ENCODE peak calls at places on chromosomes 16 and 17, in nine cellular contexts. T, H, U, Y, C, Z, V, I and L are unnamed samples.

GRCh38 chr17:46072998-46073397 is 73.9 kb downstream of the STH start:
- DNase-seq in H (no peak), Y (no peak), U (no peak), V (no peak), C (no peak), T (no peak), Z (peak; percentile 46), I (no peak), L (no peak)

GRCh38 chr16:56848955-56849689 is 15.9 kb upstream of the SLC12A3 start:
- DNase-seq in Z (no peak), C (no peak), I (no peak), T (no peak), V (no peak), Y (peak; percentile 41), H (no peak), U (no peak), L (no peak)

GRCh38 chr16:74601131-74601871 is 5.6 kb downstream of the GLG1 start:
- DNase-seq in H (no peak), V (peak; percentile 30), T (peak; percentile 69), Y (no peak), C (no peak), U (no peak), Z (no peak), I (no peak), L (no peak)

GRCh38 chr16:27174007-27174406 is 29.3 kb upstream of the KDM8 start:
- DNase-seq in V (peak; percentile 52), U (no peak), C (no peak), Y (peak; percentile 96), H (no peak), T (peak; percentile 58), I (no peak), Z (no peak), L (no peak)

GRCh38 chr17:39706383-39706782 is 6.5 kb downstream of the ERBB2 start:
- DNase-seq in Y (no peak), H (no peak), Z (no peak), C (no peak), V (no peak), U (no peak), T (no peak), I (no peak), L (no peak)

GRCh38 chr16:86977076-86977676 is 340.0 kb downstream of the C16orf95 start:
- DNase-seq in Y (no peak), C (no peak), V (no peak), H (no peak), T (no peak), Z (no peak), U (no peak), I (no peak), L (no peak)

GRCh38 chr16:57341062-57341440 is 17.5 kb upstream of the CCL22 start:
- DNase-seq in T (no peak), I (no peak), Z (no peak), V (no peak), U (no peak), H (no peak), C (no peak), Y (no peak), L (no peak)

GRCh38 chr16:1398351-1398750 is 16.2 kb downstream of the UNKL start:
- DNase-seq in I (no peak), Z (no peak), U (no peak), Y (no peak), T (no peak), H (no peak), V (peak; percentile 20), C (no peak), L (no peak)

GRCh38 chr16:78729687-78730086 is 630.2 kb downstream of the WWOX start:
- DNase-seq in U (no peak), C (no peak), T (no peak), H (no peak), Y (no peak), I (no peak), V (no peak), Z (no peak), L (no peak)

GRCh38 chr16:73048292-73049050 is 543 bp upstream of the ZFHX3 start:
- DNase-seq in V (peak; percentile 73), I (peak; percentile 67), U (peak; percentile 62), Y (no peak), T (no peak), C (peak; percentile 47), Z (peak; percentile 69), H (peak; percentile 78), L (peak; percentile 87)

GRCh38 chr17:65559802-65560627 is 1.4 kb downstream of the AXIN2 start:
- DNase-seq in U (peak; percentile 76), V (peak; percentile 94), H (peak; percentile 41), C (peak; percentile 24), Z (no peak), I (peak; percentile 49), T (peak; percentile 14), Y (peak; percentile 39), L (peak; percentile 78)

GRCh38 chr17:1104222-1104621 is 75.6 kb downstream of the ABR start:
- DNase-seq in I (peak; percentile 74), U (peak; percentile 71), T (no peak), Y (no peak), C (no peak), Z (no peak), H (peak; percentile 65), V (peak; percentile 60), L (peak; percentile 87)
- H3K27ac ChIP-seq in I (peak overlapping the region; percentile 98), U (peak overlapping the region; percentile 54), T (no peak overlapping the region), Y (no peak overlapping the region), C (no peak overlapping the region), Z (no peak overlapping the region), H (peak overlapping the region; percentile 98), V (no peak overlapping the region), L (peak overlapping the region; percentile 94)

GRCh38 chr17:32356750-32357149 is 6.8 kb downstream of the ZNF207 start:
- DNase-seq in C (no peak), I (no peak), Y (no peak), T (no peak), H (no peak), Z (no peak), V (no peak), U (no peak), L (no peak)
- H3K27ac ChIP-seq in C (no peak overlapping the region), I (no peak overlapping the region), Y (no peak overlapping the region), T (no peak overlapping the region), H (no peak overlapping the region), Z (no peak overlapping the region), V (no peak overlapping the region), U (no peak overlapping the region), L (no peak overlapping the region)

DNA sequence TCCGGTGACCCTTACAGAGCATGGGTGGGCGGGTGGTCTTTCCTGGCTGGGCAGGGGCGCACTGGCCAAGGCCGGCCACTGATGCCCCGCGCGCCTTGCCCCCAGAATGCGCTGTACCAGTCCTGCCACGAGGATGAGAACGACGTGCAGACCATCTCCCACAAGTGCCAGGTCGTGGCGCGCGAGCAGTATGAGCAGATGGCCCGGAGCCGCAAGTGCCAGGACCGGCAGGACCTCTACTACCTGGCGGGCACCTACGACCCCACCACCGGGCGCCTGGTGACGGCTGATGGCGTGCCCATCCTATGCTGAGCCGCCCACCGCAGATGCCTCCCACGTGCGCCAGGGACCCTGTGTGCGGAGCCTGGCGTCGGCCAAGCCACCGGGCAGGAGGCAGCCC is 49.1 kb downstream of the ACTG1 start:
- DNase-seq in Z (no peak), I (no peak), V (no peak), C (no peak), H (no peak), T (no peak), U (no peak), Y (no peak), L (no peak)
- H3K27ac ChIP-seq in Z (no peak overlapping the region), I (no peak overlapping the region), V (no peak overlapping the region), C (no peak overlapping the region), H (no peak overlapping the region), T (no peak overlapping the region), U (no peak overlapping the region), Y (no peak overlapping the region), L (no peak overlapping the region)

GRCh38 chr17:2947588-2947950 is 115.8 kb downstream of the OR1D5 start:
- DNase-seq in T (no peak), H (no peak), I (no peak), V (no peak), Y (no peak), Z (no peak), C (no peak), U (no peak), L (no peak)

GRCh38 chr17:2946130-2946529 is 117.3 kb downstream of the OR1D5 start:
- DNase-seq in T (no peak), V (no peak), I (no peak), C (no peak), U (no peak), Z (no peak), H (no peak), Y (no peak), L (no peak)

GRCh38 chr17:2948721-2949468 is 114.5 kb downstream of the OR1D5 start:
- DNase-seq in H (no peak), C (no peak), T (no peak), Y (no peak), Z (no peak), I (no peak), U (no peak), V (no peak), L (no peak)

GRCh38 chr17:2949469-2950044 is 113.8 kb downstream of the OR1D5 start:
- DNase-seq in V (no peak), T (no peak), H (no peak), U (no peak), C (peak; percentile 31), Z (peak; percentile 89), I (no peak), Y (no peak), L (peak; percentile 76)

DNA sequence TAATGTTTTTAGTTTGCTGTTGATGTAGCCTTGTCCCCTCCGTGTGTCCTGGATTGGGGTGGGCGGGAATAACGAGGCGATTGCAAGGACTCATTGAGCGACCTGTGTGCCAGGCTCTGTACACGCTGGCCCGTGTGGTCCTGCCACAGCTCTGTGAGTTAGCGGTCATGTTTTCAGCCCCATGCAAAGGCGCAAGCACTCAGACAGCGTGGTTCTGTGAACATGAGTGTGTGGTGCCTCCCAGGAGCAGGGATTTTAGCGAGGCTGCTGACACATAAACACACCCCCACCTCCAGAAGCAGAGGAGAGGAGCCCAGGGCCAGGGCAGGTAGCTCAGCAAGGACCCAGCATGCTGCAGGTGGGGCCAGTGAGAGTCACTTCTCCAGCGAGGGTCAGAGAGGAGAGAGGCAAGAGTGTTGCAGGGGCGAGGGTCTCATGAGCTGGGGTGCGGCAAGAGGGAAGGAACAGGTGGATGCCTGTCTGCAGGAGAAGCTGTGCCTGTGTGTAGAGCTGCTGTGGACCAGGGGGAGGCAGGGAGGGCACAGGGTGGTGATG is 115.3 kb downstream of the OR1D5 start:
- DNase-seq in I (no peak), H (no peak), Y (no peak), C (no peak), V (no peak), T (no peak), U (no peak), Z (no peak), L (no peak)
- H3K27ac ChIP-seq in I (no peak overlapping the region), H (no peak overlapping the region), Y (no peak overlapping the region), C (no peak overlapping the region), V (no peak overlapping the region), T (no peak overlapping the region), U (no peak overlapping the region), Z (peak overlapping the region; percentile 57), L (no peak overlapping the region)

GRCh38 chr16:13780406-13780805 is 139.5 kb upstream of the ERCC4 start:
- DNase-seq in Z (no peak), Y (no peak), I (no peak), U (no peak), H (no peak), V (no peak), C (no peak), T (no peak), L (no peak)
- H3K27ac ChIP-seq in Z (no peak overlapping the region), Y (no peak overlapping the region), I (no peak overlapping the region), U (no peak overlapping the region), H (no peak overlapping the region), V (no peak overlapping the region), C (no peak overlapping the region), T (no peak overlapping the region), L (no peak overlapping the region)